ENCODE peak calls at places on chromosomes 7 and 10, in ten cellular contexts. Q is naive B cell; R is activated T-cell treated with anti-CD3 and anti-CD28 coated beads, Interleukin-2, amount 50 U/mL, for 72 hours; N is activated effector memory CD4-positive, alpha-beta T cell treated with Interleukin-2 at 50 U/mL for 16 hours; J is kidney glomerular epithelial cell; O is stimulated activated CD8-positive, alpha-beta memory T cell treated with anti-CD3 and anti-CD28 coated beads, Interleukin-2, amount 100 ng/mL, for 48 hours; U is tibial nerve; P is fibroblast of gingiva; Z is GM12891; L is chondrocyte. Y is an unnamed sample.

GRCh38 chr10:13346280-13346819 is 1.7 kb downstream of the SEPHS1 start:
- DNase-seq in N (no peak), Q (no peak), P (peak; percentile 58), J (peak; percentile 22), Z (no peak), R (no peak), O (no peak), U (peak; percentile 48), L (no peak), Y (no peak)

GRCh38 chr7:14720792-14721191 is 181.8 kb downstream of the DGKB start:
- DNase-seq in Q (no peak), P (no peak), R (no peak), N (no peak), J (no peak), Z (no peak), U (no peak), L (no peak), O (no peak), Y (no peak)

GRCh38 chr7:77209479-77210139 is 10.0 kb upstream of the FGL2 start:
- DNase-seq in J (no peak), O (no peak), U (no peak), P (no peak), Z (no peak), N (no peak), Q (no peak), R (no peak), L (no peak), Y (no peak)

GRCh38 chr10:131771634-131772358 is 129.0 kb upstream of the PPP2R2D start:
- DNase-seq in P (no peak), O (no peak), J (no peak), Q (no peak), U (no peak), Z (no peak), N (no peak), L (peak; percentile 89), R (no peak), Y (no peak)

GRCh38 chr10:35487336-35488034 is 117.7 kb upstream of the GJD4 start:
- DNase-seq in R (no peak), J (no peak), Q (no peak), P (no peak), O (no peak), N (no peak), L (no peak), U (no peak), Z (no peak), Y (no peak)

GRCh38 chr10:13276749-13277394 is 23.0 kb downstream of the PHYH start:
- DNase-seq in Z (no peak), U (peak; percentile 19), O (no peak), J (peak; percentile 0), N (no peak), L (no peak), R (no peak), P (peak; percentile 29), Q (no peak), Y (no peak)

GRCh38 chr10:52308251-52309031 is 5.6 kb upstream of the DKK1 start:
- DNase-seq in Q (peak; percentile 47), N (no peak), O (no peak), J (peak; percentile 72), P (peak; percentile 78), Z (peak; percentile 41), U (peak; percentile 33), R (peak; percentile 18), L (peak; percentile 73), Y (no peak)

GRCh38 chr10:124999433-125000365 is 57.8 kb downstream of the ZRANB1 start:
- DNase-seq in Z (peak; percentile 7), L (peak; percentile 88), U (peak; percentile 43), N (no peak), J (no peak), R (no peak), Q (no peak), O (no peak), P (peak; percentile 90), Y (no peak)

GRCh38 chr10:122363311-122363710 is 11.2 kb upstream of the PLEKHA1 start:
- DNase-seq in N (no peak), P (no peak), O (no peak), R (no peak), Q (no peak), Z (no peak), J (no peak), U (no peak), L (no peak), Y (no peak)

GRCh38 chr10:110419265-110419664 is 78.4 kb upstream of the DUSP5 start:
- DNase-seq in L (no peak), R (no peak), J (no peak), Z (no peak), N (no peak), U (no peak), P (no peak), O (no peak), Q (no peak), Y (no peak)

GRCh38 chr10:60644436-60645130 is 133.7 kb upstream of the CDK1 start:
- DNase-seq in Q (no peak), R (no peak), L (no peak), P (no peak), U (no peak), N (no peak), Z (no peak), J (no peak), O (no peak), Y (no peak)

GRCh38 chr7:23175820-23176385 is 5.9 kb upstream of the NUP42 start:
- DNase-seq in L (no peak), O (no peak), N (no peak), U (no peak), R (no peak), J (no peak), Z (no peak), P (no peak), Q (no peak), Y (no peak)

GRCh38 chr10:77756319-77757232 is 119.0 kb upstream of the KCNMA1 start:
- DNase-seq in Z (no peak), L (no peak), J (peak; percentile 27), R (peak; percentile 17), P (peak; percentile 66), U (no peak), N (no peak), Q (no peak), O (peak; percentile 8), Y (no peak)

GRCh38 chr10:8137272-8137680 is 82.8 kb downstream of the GATA3 start:
- DNase-seq in O (no peak), Z (no peak), P (no peak), N (peak; percentile 44), R (peak; percentile 58), L (no peak), J (no peak), Q (no peak), U (no peak), Y (peak; percentile 64)

GRCh38 chr10:29804025-29804852 is 169.5 kb upstream of the SVIL start:
- DNase-seq in O (no peak), U (no peak), Z (no peak), J (peak; percentile 83), R (peak; percentile 42), L (no peak), P (peak; percentile 94), Q (no peak), N (no peak), Y (no peak)

GRCh38 chr10:110706690-110707098 is 62.6 kb downstream of the RBM20 start:
- DNase-seq in Z (no peak), Q (no peak), O (no peak), N (no peak), R (no peak), J (peak; percentile 90), L (no peak), P (peak; percentile 47), U (no peak), Y (no peak)

GRCh38 chr10:7526017-7526400 is 115.2 kb upstream of the SFMBT2 start:
- DNase-seq in J (no peak), Z (no peak), L (no peak), N (no peak), R (no peak), P (no peak), Q (no peak), O (no peak), U (no peak), Y (no peak)

GRCh38 chr10:60048146-60048545 is 141.8 kb upstream of the CCDC6 start:
- DNase-seq in U (no peak), Q (no peak), P (no peak), O (no peak), Z (no peak), N (no peak), J (peak; percentile 51), R (no peak), L (no peak), Y (no peak)

GRCh38 chr7:24722386-24723177 is 34.7 kb downstream of the GSDME start:
- DNase-seq in Z (no peak), Q (no peak), P (peak; percentile 52), J (no peak), R (no peak), O (no peak), L (no peak), U (no peak), N (no peak), Y (no peak)

GRCh38 chr7:34107306-34107705 is 202.0 kb downstream of the BMPER start:
- DNase-seq in J (no peak), O (no peak), R (no peak), Q (no peak), P (peak; percentile 59), L (no peak), N (no peak), Z (no peak), U (peak; percentile 59), Y (no peak)

GRCh38 chr10:93589648-93590562 is 11.1 kb downstream of the RBP4 start:
- DNase-seq in U (no peak), J (no peak), R (no peak), P (no peak), N (no peak), Z (no peak), O (no peak), L (no peak), Q (no peak), Y (no peak)

GRCh38 chr10:76382381-76382851 is 951.0 kb downstream of the LRMDA start:
- DNase-seq in P (peak; percentile 98), U (no peak), J (peak; percentile 64), R (no peak), L (no peak), N (no peak), Q (no peak), Z (no peak), O (no peak), Y (no peak)

GRCh38 chr7:99406557-99406956 is 1.8 kb downstream of the PDAP1 start:
- DNase-seq in O (no peak), N (no peak), Q (no peak), Z (no peak), L (no peak), R (no peak), P (no peak), U (no peak), J (no peak), Y (no peak)

GRCh38 chr7:83837683-83838082 is 188.7 kb upstream of the SEMA3E start:
- DNase-seq in Z (no peak), Q (no peak), L (no peak), R (no peak), N (no peak), O (no peak), U (no peak), J (no peak), P (no peak), Y (no peak)

GRCh38 chr10:24642921-24643678 is 80.6 kb downstream of the ARHGAP21 start:
- DNase-seq in R (peak; percentile 14), P (peak; percentile 81), J (peak; percentile 88), N (no peak), L (no peak), Q (peak; percentile 12), U (peak; percentile 26), Z (no peak), O (no peak), Y (no peak)

GRCh38 chr7:151623766-151624165 is 104.1 kb upstream of the RHEB start:
- DNase-seq in Z (no peak), R (no peak), O (no peak), J (no peak), U (no peak), Q (no peak), P (no peak), L (no peak), N (no peak), Y (no peak)

GRCh38 chr10:132626761-132627735 is 89.5 kb downstream of the INPP5A start:
- DNase-seq in L (no peak), Z (no peak), R (no peak), O (no peak), J (no peak), N (no peak), P (no peak), Q (no peak), U (no peak), Y (no peak)

GRCh38 chr10:10644317-10645111 is 373.2 kb upstream of the CELF2 start:
- DNase-seq in Z (no peak), O (no peak), Q (no peak), U (peak; percentile 23), R (no peak), N (no peak), L (no peak), P (no peak), J (no peak), Y (no peak)